ENCODE peak calls at places on chromosomes 16 and 17, in six cellular contexts. Z, X, P, T, H and E are unnamed samples.

GRCh38 chr17:43517615-43518386 is 28.3 kb downstream of the ETV4 start:
- DNase-seq in T (no peak), P (no peak), X (no peak), Z (no peak), H (no peak), E (no peak)

GRCh38 chr17:2057714-2058520 is 3.0 kb downstream of the HIC1 start:
- DNase-seq in P (no peak), H (no peak), Z (peak), X (no peak), T (no peak), E (no peak)

GRCh38 chr16:67170948-67171649 is 761 bp downstream of the NOL3 start:
- DNase-seq in X (no peak), P (no peak), T (peak), Z (no peak), H (no peak), E (no peak)

GRCh38 chr17:70278846-70279465 is 109.6 kb downstream of the KCNJ2 start:
- DNase-seq in H (no peak), Z (no peak), X (no peak), P (no peak), T (no peak), E (no peak)

GRCh38 chr17:81960130-81960958 is 643 bp downstream of the NOTUM start:
- DNase-seq in P (no peak), H (no peak), X (no peak), T (no peak), Z (peak), E (no peak)

GRCh38 chr17:56658648-56659047 is 65.1 kb downstream of the NOG start:
- DNase-seq in Z (no peak), P (no peak), T (no peak), H (no peak), X (no peak), E (no peak)

GRCh38 chr17:71115669-71115972 is 946.3 kb downstream of the KCNJ2 start:
- DNase-seq in T (no peak), H (no peak), X (no peak), P (no peak), Z (no peak), E (no peak)

GRCh38 chr17:57440522-57441269 is 184.4 kb downstream of the MSI2 start:
- DNase-seq in H (peak), X (peak), T (peak), P (no peak), Z (peak), E (peak)

GRCh38 chr16:30948956-30949654 is at the start of gene ORAI3:
- DNase-seq in X (peak), P (no peak), T (peak), H (no peak), Z (peak), E (peak)

GRCh38 chr17:75594499-75595283 is 7.1 kb downstream of the MYO15B start:
- DNase-seq in Z (peak), P (no peak), T (no peak), X (no peak), H (no peak), E (no peak)

GRCh38 chr16:85888405-85889331 is 10.3 kb upstream of the IRF8 start:
- DNase-seq in T (peak), H (no peak), P (no peak), X (no peak), Z (no peak), E (no peak)